ENCODE peak calls at places on chromosomes 1 and 21, in nine cellular contexts. J, C, W, Q, A, T, L, X and G are unnamed samples.

GRCh38 chr1:201714542-201715276 is 114.2 kb upstream of the IPO9 start:
- DNase-seq in Q (peak), T (peak), A (peak), X (no peak), J (peak), C (peak), W (no peak), L (peak), G (no peak)

GRCh38 chr1:234504969-234505773 is 26.2 kb upstream of the TARBP1 start:
- DNase-seq in W (no peak), Q (no peak), X (no peak), A (no peak), T (no peak), C (no peak), L (no peak), J (no peak), G (no peak)

GRCh38 chr1:53086504-53087070 is 24.6 kb downstream of the PODN start:
- DNase-seq in X (no peak), J (no peak), C (no peak), L (no peak), A (no peak), Q (no peak), W (no peak), T (no peak), G (no peak)

GRCh38 chr1:182173791-182174190 is 112.3 kb upstream of the ZNF648 start:
- DNase-seq in Q (no peak), X (no peak), C (no peak), W (no peak), J (no peak), L (no peak), T (no peak), A (no peak), G (no peak)

GRCh38 chr1:22527555-22528296 is 35.6 kb upstream of the EPHA8 start:
- DNase-seq in W (peak), A (no peak), X (no peak), C (no peak), L (no peak), Q (no peak), T (no peak), J (no peak), G (no peak)

GRCh38 chr1:79281442-79281841 is 274.9 kb upstream of the ADGRL4 start:
- DNase-seq in J (no peak), W (no peak), A (no peak), L (no peak), C (no peak), Q (no peak), T (no peak), X (no peak), G (no peak)

GRCh38 chr1:19529570-19530145 is 44.3 kb upstream of the CAPZB start:
- DNase-seq in W (no peak), J (no peak), C (no peak), L (no peak), A (no peak), T (no peak), X (no peak), Q (no peak), G (no peak)

GRCh38 chr21:38988211-38989096 is 182.7 kb downstream of the ETS2 start:
- DNase-seq in J (no peak), C (no peak), W (no peak), L (no peak), A (no peak), T (no peak), Q (no peak), X (no peak), G (no peak)

GRCh38 chr1:12231276-12231595 is 1.4 kb downstream of the VPS13D start:
- DNase-seq in W (peak), X (no peak), C (no peak), T (no peak), A (no peak), L (no peak), Q (no peak), J (no peak), G (no peak)

GRCh38 chr1:231183875-231184590 is 22.2 kb downstream of the TRIM67 start:
- DNase-seq in A (no peak), J (no peak), T (no peak), L (no peak), Q (no peak), C (no peak), W (peak), X (no peak), G (no peak)

GRCh38 chr1:43954036-43954435 is 7.3 kb downstream of the IPO13 start:
- DNase-seq in J (no peak), C (no peak), L (no peak), Q (peak), T (no peak), A (no peak), X (no peak), W (no peak), G (no peak)

GRCh38 chr1:152111515-152111968 is 3.7 kb downstream of the TCHH start:
- DNase-seq in J (no peak), Q (peak), W (peak), A (peak), C (no peak), X (peak), T (peak), L (peak), G (no peak)

GRCh38 chr21:28537371-28538079 is 455.2 kb downstream of the LTN1 start:
- DNase-seq in J (peak), L (peak), Q (no peak), X (no peak), T (peak), C (no peak), W (no peak), A (peak), G (no peak)

GRCh38 chr1:30840904-30841598 is 67.5 kb downstream of the SDC3 start:
- DNase-seq in L (no peak), Q (no peak), W (peak), J (no peak), C (no peak), X (no peak), T (no peak), A (no peak), G (no peak)

GRCh38 chr1:47997289-47998200 is at the start of gene TRABD2B:
- DNase-seq in L (no peak), T (peak), Q (peak), W (peak), J (peak), C (peak), A (no peak), X (peak), G (peak)

GRCh38 chr1:2554621-2555387 is 1.4 kb upstream of the TNFRSF14 start:
- DNase-seq in W (peak), Q (no peak), X (peak), A (no peak), L (no peak), T (no peak), J (no peak), C (no peak), G (peak)

GRCh38 chr1:147167361-147167760 is 4.9 kb downstream of the PRKAB2 start:
- DNase-seq in W (no peak), L (peak), X (no peak), Q (no peak), A (peak), J (peak), T (peak), C (peak), G (no peak)

GRCh38 chr1:8384088-8384487 is 66.2 kb downstream of the SLC45A1 start:
- DNase-seq in J (no peak), T (peak), A (peak), Q (no peak), L (no peak), W (no peak), X (no peak), C (no peak), G (no peak)

GRCh38 chr1:17719874-17720273 is 35.3 kb upstream of the ACTL8 start:
- DNase-seq in C (peak), Q (no peak), J (no peak), W (no peak), L (peak), X (no peak), A (peak), T (peak), G (no peak)

GRCh38 chr1:159211331-159212136 is 6.9 kb downstream of the ACKR1 start:
- DNase-seq in L (no peak), C (peak), A (no peak), Q (peak), T (peak), X (peak), J (peak), W (peak), G (no peak)

GRCh38 chr1:201126832-201127754 is at the start of gene ASCL5:
- DNase-seq in T (peak), W (peak), J (peak), X (no peak), Q (no peak), A (peak), C (peak), L (no peak), G (no peak)

GRCh38 chr1:68218485-68218884 is 13.8 kb downstream of the WLS start:
- DNase-seq in L (no peak), Q (no peak), T (no peak), A (no peak), C (no peak), W (peak), X (no peak), J (no peak), G (no peak)

GRCh38 chr1:204894031-204894430 is 23.4 kb downstream of the NFASC start:
- DNase-seq in A (no peak), J (no peak), Q (no peak), T (peak), W (no peak), L (peak), X (no peak), C (no peak), G (no peak)

GRCh38 chr1:233282582-233282886 is 13.0 kb downstream of the PCNX2 start:
- DNase-seq in L (no peak), W (no peak), A (no peak), Q (no peak), T (no peak), C (no peak), J (no peak), X (no peak), G (no peak)

GRCh38 chr21:44892536-44893277 is 19.2 kb upstream of the PTTG1IP start:
- DNase-seq in W (peak), C (peak), X (peak), Q (no peak), A (peak), T (peak), J (peak), L (no peak), G (peak)

GRCh38 chr1:23341829-23342697 is 2.0 kb downstream of the HNRNPR start:
- DNase-seq in Q (no peak), C (no peak), J (no peak), T (peak), A (no peak), L (no peak), X (no peak), W (no peak), G (no peak)

GRCh38 chr21:36125513-36126121 is 9.3 kb upstream of the CBR3 start:
- DNase-seq in Q (no peak), W (peak), A (peak), X (peak), J (peak), L (no peak), C (no peak), T (peak), G (no peak)

GRCh38 chr21:45916011-45916840 is 65.3 kb upstream of the COL6A1 start:
- DNase-seq in W (no peak), T (no peak), Q (no peak), C (no peak), J (no peak), X (no peak), L (no peak), A (no peak), G (no peak)

GRCh38 chr1:80155371-80155770 is 1148.8 kb upstream of the ADGRL4 start:
- DNase-seq in T (peak), Q (no peak), X (no peak), A (no peak), J (no peak), W (peak), C (no peak), L (no peak), G (no peak)

GRCh38 chr1:225593414-225593813 is 59.5 kb downstream of the ENAH start:
- DNase-seq in A (no peak), J (no peak), Q (no peak), C (no peak), X (no peak), L (no peak), T (no peak), W (no peak), G (no peak)

GRCh38 chr1:39933956-39934941 is 20.7 kb upstream of the MFSD2A start:
- DNase-seq in J (peak), L (peak), T (peak), A (peak), W (no peak), Q (peak), C (peak), X (no peak), G (no peak)

GRCh38 chr1:243396876-243397275 is 141.0 kb downstream of the SDCCAG8 start:
- DNase-seq in T (no peak), J (no peak), L (no peak), X (no peak), C (no peak), A (no peak), Q (no peak), W (no peak), G (no peak)

GRCh38 chr1:212313616-212314015 is 28.4 kb downstream of the PPP2R5A start:
- DNase-seq in L (peak), A (no peak), X (no peak), Q (no peak), J (no peak), T (peak), C (no peak), W (no peak), G (no peak)

GRCh38 chr1:46645815-46646214 is 22.3 kb downstream of the ATPAF1 start:
- DNase-seq in J (no peak), A (no peak), X (no peak), C (no peak), Q (no peak), W (no peak), T (no peak), L (no peak), G (no peak)

GRCh38 chr1:183991360-183992155 is 46.0 kb downstream of the COLGALT2 start:
- DNase-seq in X (no peak), J (no peak), C (no peak), Q (no peak), W (no peak), T (no peak), L (no peak), A (no peak), G (no peak)